ENCODE peak calls at places on chromosomes 16 and 17, in nine cellular contexts. X, F, I, S, R, L, H, W and V are unnamed samples.

GRCh38 chr16:74607310-74607966 is 524 bp upstream of the GLG1 start:
- DNase-seq in X (no peak), F (no peak), I (no peak), S (no peak), R (no peak), L (no peak), H (no peak), W (no peak), V (no peak)

GRCh38 chr17:33290156-33290697 is 2.9 kb downstream of the ASIC2 start:
- DNase-seq in X (no peak), F (no peak), I (no peak), S (no peak), R (no peak), L (no peak), H (no peak), W (no peak), V (no peak)

GRCh38 chr16:83437036-83437435 is 370.7 kb upstream of the HSBP1 start:
- DNase-seq in X (no peak), F (no peak), I (no peak), S (no peak), R (no peak), L (no peak), H (no peak), W (no peak), V (no peak)

GRCh38 chr16:87968541-87968940 is 17.3 kb downstream of the BANP start:
- DNase-seq in X (no peak), F (no peak), I (no peak), S (no peak), R (no peak), L (no peak), H (no peak), W (no peak), V (no peak)

GRCh38 chr16:23509763-23510153 is 536 bp downstream of the GGA2 start:
- DNase-seq in X (no peak), F (peak; percentile 60), I (no peak), S (peak; percentile 93), R (peak; percentile 32), L (no peak), H (no peak), W (no peak), V (no peak)

GRCh38 chr17:34420254-34420766 is 57.3 kb upstream of the CCL1 start:
- DNase-seq in X (peak; percentile 46), F (peak; percentile 85), I (peak; percentile 76), S (peak; percentile 75), R (peak; percentile 73), L (no peak), H (peak; percentile 50), W (peak; percentile 43), V (peak; percentile 31)

GRCh38 chr16:49337814-49338350 is 35.7 kb upstream of the C16orf78 start:
- DNase-seq in X (no peak), F (no peak), I (no peak), S (peak; percentile 63), R (no peak), L (no peak), H (no peak), W (no peak), V (peak; percentile 18)

GRCh38 chr16:66996983-66997358 is 8.6 kb downstream of the CES4A start:
- DNase-seq in X (no peak), F (no peak), I (no peak), S (no peak), R (no peak), L (no peak), H (no peak), W (no peak), V (no peak)

GRCh38 chr17:2700031-2700490 is 11.5 kb downstream of the CLUH start:
- DNase-seq in X (no peak), F (peak; percentile 36), I (no peak), S (peak; percentile 3), R (no peak), L (no peak), H (no peak), W (no peak), V (no peak)

GRCh38 chr16:10765772-10766171 is 22.1 kb downstream of the NUBP1 start:
- DNase-seq in X (no peak), F (no peak), I (no peak), S (no peak), R (peak; percentile 39), L (no peak), H (no peak), W (no peak), V (no peak)

GRCh38 chr16:80518436-80518835 is 22.4 kb upstream of the DYNLRB2 start:
- DNase-seq in X (peak; percentile 50), F (peak; percentile 59), I (no peak), S (no peak), R (no peak), L (no peak), H (no peak), W (no peak), V (no peak)

GRCh38 chr16:57146735-57147134 is 39.1 kb downstream of the PSME3IP1 start:
- DNase-seq in X (no peak), F (no peak), I (no peak), S (peak; percentile 30), R (no peak), L (no peak), H (no peak), W (no peak), V (no peak)

GRCh38 chr17:63446218-63446980 is at the start of gene CYB561:
- DNase-seq in X (peak; percentile 32), F (peak; percentile 91), I (peak; percentile 51), S (peak; percentile 61), R (peak; percentile 79), L (peak; percentile 91), H (peak; percentile 29), W (peak; percentile 75), V (peak; percentile 66)

GRCh38 chr17:13600475-13601316 is 1.0 kb downstream of the HS3ST3A1 start:
- DNase-seq in X (no peak), F (no peak), I (no peak), S (peak; percentile 15), R (peak; percentile 4), L (no peak), H (no peak), W (no peak), V (no peak)

GRCh38 chr17:76497979-76498885 is 3.0 kb downstream of the RHBDF2 start:
- DNase-seq in X (peak; percentile 83), F (peak; percentile 79), I (peak; percentile 65), S (peak; percentile 97), R (no peak), L (peak; percentile 93), H (peak; percentile 61), W (peak; percentile 87), V (no peak)

GRCh38 chr16:67685388-67686112 is 18.9 kb downstream of the C16orf86 start:
- DNase-seq in X (no peak), F (no peak), I (no peak), S (no peak), R (no peak), L (no peak), H (no peak), W (no peak), V (no peak)

GRCh38 chr16:25045696-25046381 is 30.7 kb upstream of the ARHGAP17 start:
- DNase-seq in X (peak; percentile 52), F (no peak), I (no peak), S (no peak), R (no peak), L (no peak), H (no peak), W (no peak), V (no peak)

GRCh38 chr17:31095239-31096105 is 695 bp downstream of the NF1 start:
- DNase-seq in X (peak; percentile 29), F (peak; percentile 61), I (peak; percentile 77), S (peak; percentile 89), R (peak; percentile 26), L (peak; percentile 85), H (no peak), W (peak; percentile 41), V (peak; percentile 23)

GRCh38 chr17:17921192-17922082 is 50.8 kb downstream of the TOM1L2 start:
- DNase-seq in X (peak; percentile 76), F (peak; percentile 40), I (peak; percentile 93), S (peak; percentile 67), R (no peak), L (no peak), H (peak; percentile 54), W (no peak), V (no peak)

GRCh38 chr16:25063102-25063501 is 47.9 kb upstream of the ARHGAP17 start:
- DNase-seq in X (no peak), F (no peak), I (no peak), S (no peak), R (peak; percentile 36), L (no peak), H (no peak), W (no peak), V (no peak)

GRCh38 chr16:69741951-69742904 is 12.5 kb downstream of the NOB1 start:
- DNase-seq in X (no peak), F (peak; percentile 91), I (no peak), S (no peak), R (no peak), L (peak; percentile 93), H (no peak), W (peak; percentile 83), V (no peak)

GRCh38 chr17:39092672-39093250 is 58.7 kb downstream of the PLXDC1 start:
- DNase-seq in X (no peak), F (no peak), I (no peak), S (no peak), R (no peak), L (no peak), H (no peak), W (no peak), V (no peak)

GRCh38 chr17:39926588-39927100 is 757 bp downstream of the ORMDL3 start:
- DNase-seq in X (peak; percentile 35), F (peak; percentile 74), I (no peak), S (peak; percentile 50), R (peak; percentile 61), L (no peak), H (no peak), W (peak; percentile 33), V (peak; percentile 52)

GRCh38 chr16:78184554-78185183 is 85.2 kb downstream of the WWOX start:
- DNase-seq in X (peak; percentile 18), F (no peak), I (no peak), S (no peak), R (no peak), L (no peak), H (no peak), W (no peak), V (peak; percentile 78)